ENCODE peak calls at places on chromosomes 2 and 18, in six cellular contexts. M is mammary epithelial cell, X is HepG2, B is hepatocyte, E is IMR-90, Z is Karpas-422. K is an unnamed sample. For H3K27me3, the result is how much of the 10 kb centered on the place peaks cover.

GRCh38 chr2:188443207-188443606 is 151.5 kb downstream of the GULP1 start:
- DNase-seq in Z (no peak), M (no peak), X (no peak), B (no peak), E (no peak), K (no peak)

GRCh38 chr2:240386321-240386720 is 49.1 kb upstream of the GPC1 start:
- DNase-seq in B (peak), M (no peak), Z (no peak), X (no peak), E (no peak), K (no peak)

GRCh38 chr2:211879323-211879722 is 659.3 kb downstream of the ERBB4 start:
- DNase-seq in X (no peak), E (peak), Z (no peak), M (no peak), B (no peak), K (peak)

GRCh38 chr2:8678731-8679566 is 2.9 kb upstream of the ID2 start:
- DNase-seq in Z (peak), M (peak), E (peak), X (peak), B (peak), K (peak)

GRCh38 chr2:233979748-233980147 is 62.6 kb downstream of the TRPM8 start:
- DNase-seq in E (peak), Z (no peak), B (no peak), X (no peak), M (no peak), K (no peak)

GRCh38 chr18:75113455-75113854 is 95.5 kb downstream of the PTGR3 start:
- DNase-seq in B (no peak), E (no peak), M (no peak), Z (no peak), X (no peak), K (no peak)

GRCh38 chr18:7846315-7846714 is 279.2 kb downstream of the PTPRM start:
- DNase-seq in Z (no peak), E (no peak), B (no peak), M (no peak), X (no peak), K (no peak)

GRCh38 chr2:112814278-112814677 is 22.3 kb downstream of the IL1B start:
- DNase-seq in M (peak), X (peak), E (peak), Z (no peak), B (no peak), K (peak)

GRCh38 chr18:50509012-50509411 is 50.9 kb upstream of the MAPK4 start:
- DNase-seq in Z (no peak), E (no peak), X (no peak), B (no peak), M (no peak), K (no peak)

GRCh38 chr2:33190393-33190937 is 243.7 kb downstream of the LTBP1 start:
- DNase-seq in Z (no peak), M (no peak), E (peak), B (no peak), X (no peak), K (no peak)

GRCh38 chr18:69326094-69326493 is 74.6 kb upstream of the DOK6 start:
- DNase-seq in Z (no peak), E (no peak), X (no peak), M (no peak), B (no peak), K (no peak)

GRCh38 chr2:121087117-121087516 is 197.9 kb downstream of the TFCP2L1 start:
- DNase-seq in B (no peak), M (no peak), Z (no peak), E (no peak), X (no peak), K (no peak)

GRCh38 chr2:152098798-152099654 is at the start of gene CACNB4:
- DNase-seq in E (no peak), M (no peak), B (peak), Z (no peak), X (no peak), K (peak)

GRCh38 chr18:23824704-23825103 is 135.5 kb downstream of the LAMA3 start:
- DNase-seq in Z (no peak), X (no peak), E (peak), B (peak), M (peak), K (no peak)

GRCh38 chr2:207290833-207291232 is 125.1 kb upstream of the KLF7 start:
- DNase-seq in E (no peak), B (no peak), M (no peak), X (no peak), Z (no peak), K (no peak)

GRCh38 chr2:234137400-234138014 is 87.0 kb downstream of the SPP2 start:
- DNase-seq in E (peak), M (peak), B (peak), Z (no peak), X (no peak), K (no peak)

GRCh38 chr2:185245806-185246205 is 492.8 kb upstream of the FSIP2 start:
- DNase-seq in B (no peak), E (no peak), X (no peak), Z (no peak), M (no peak), K (peak)

GRCh38 chr2:47070920-47071824 is 83.9 kb downstream of the STPG4 start:
- DNase-seq in B (no peak), X (peak), M (peak), Z (no peak), E (peak), K (no peak)

GRCh38 chr18:8052237-8052701 is 485.2 kb downstream of the PTPRM start:
- DNase-seq in B (no peak), Z (no peak), X (peak), M (peak), E (peak), K (peak)

GRCh38 chr2:3466482-3466863 is 52.9 kb downstream of the ADI1 start:
- DNase-seq in Z (no peak), E (no peak), M (no peak), B (no peak), X (no peak), K (no peak)

GRCh38 chr2:190572251-190572650 is 37.7 kb upstream of the NEMP2 start:
- DNase-seq in E (no peak), M (peak), Z (no peak), X (no peak), B (no peak), K (no peak)

GRCh38 chr2:233285921-233286320 is 21.7 kb upstream of the SAG start:
- DNase-seq in E (peak), Z (no peak), B (no peak), M (peak), X (no peak), K (no peak)

GRCh38 chr2:239455436-239456203 is 54.8 kb upstream of the HDAC4 start:
- DNase-seq in B (no peak), Z (no peak), M (no peak), X (no peak), E (no peak), K (no peak)

DNA sequence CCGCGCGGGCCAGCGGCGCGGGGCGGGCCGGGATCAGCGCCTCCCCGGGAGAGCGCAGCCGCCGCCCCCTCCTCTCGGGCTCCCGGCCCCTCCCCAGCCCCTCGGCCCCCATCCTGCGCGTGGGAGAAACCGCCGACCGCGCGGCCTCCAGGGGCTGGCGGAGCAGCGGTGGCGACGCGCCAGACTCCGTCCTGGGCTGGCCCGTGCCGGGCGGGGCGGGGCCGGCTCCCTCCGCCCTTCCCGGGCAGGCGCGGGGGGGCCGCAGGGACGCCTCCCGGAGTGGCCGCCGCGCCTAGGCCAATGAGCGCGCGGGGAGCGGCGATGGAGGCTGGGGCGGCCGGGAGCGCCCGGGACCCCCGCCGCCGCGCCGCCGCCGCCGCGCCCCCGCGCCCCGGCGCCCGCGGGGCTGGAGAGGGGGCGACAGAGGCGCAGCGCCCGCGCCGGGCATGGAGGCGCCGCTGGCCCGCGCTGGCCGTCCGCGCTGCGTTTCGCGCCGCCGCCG is 49.1 kb downstream of the KCNIP3 start:
- DNase-seq in B (peak), X (no peak), Z (no peak), M (peak), E (peak), K (no peak)
- H3K27me3 ChIP-seq in B (half or more), X (half or more), Z (under half), M (under half), E (under half), K (half or more)

GRCh38 chr2:221264318-221264717 is 307.8 kb downstream of the EPHA4 start:
- DNase-seq in B (no peak), E (no peak), M (no peak), Z (no peak), X (no peak), K (no peak)
- H2AFZ ChIP-seq in B (no peak), E (no peak), M (no peak), Z (no peak), X (no peak), K (no peak)

DNA sequence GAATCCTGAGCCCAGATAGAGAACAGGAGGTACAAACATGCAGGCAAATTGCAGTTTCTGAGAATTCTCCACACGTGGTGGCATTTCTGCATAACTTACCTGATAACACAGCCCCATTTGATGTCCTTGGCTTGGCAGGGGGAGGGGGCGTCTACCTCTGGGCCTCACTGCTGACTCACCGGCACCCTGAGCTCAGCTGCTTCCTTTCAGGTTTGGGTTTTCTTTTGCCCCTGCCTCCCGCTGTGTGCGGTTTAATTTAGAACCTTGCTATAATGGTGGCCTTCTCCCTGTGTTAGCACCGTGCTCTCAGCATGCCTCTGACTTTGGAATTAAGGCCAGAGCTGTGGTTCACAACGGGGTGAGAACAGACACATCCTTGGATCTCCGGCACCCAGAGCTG is 4.4 kb downstream of the CTIF start:
- DNase-seq in X (peak), B (peak), Z (no peak), M (peak), E (no peak), K (peak)
- H3K4me3 ChIP-seq in X (no peak), B (no peak), Z (no peak), M (no peak), E (no peak), K (peak)

GRCh38 chr2:95348609-95349567 is 51.7 kb downstream of the KCNIP3 start:
- DNase-seq in Z (no peak), X (no peak), E (peak), M (no peak), B (peak), K (no peak)
- H3K27me3 ChIP-seq in Z (under half), X (half or more), E (under half), M (under half), B (under half), K (under half)

DNA sequence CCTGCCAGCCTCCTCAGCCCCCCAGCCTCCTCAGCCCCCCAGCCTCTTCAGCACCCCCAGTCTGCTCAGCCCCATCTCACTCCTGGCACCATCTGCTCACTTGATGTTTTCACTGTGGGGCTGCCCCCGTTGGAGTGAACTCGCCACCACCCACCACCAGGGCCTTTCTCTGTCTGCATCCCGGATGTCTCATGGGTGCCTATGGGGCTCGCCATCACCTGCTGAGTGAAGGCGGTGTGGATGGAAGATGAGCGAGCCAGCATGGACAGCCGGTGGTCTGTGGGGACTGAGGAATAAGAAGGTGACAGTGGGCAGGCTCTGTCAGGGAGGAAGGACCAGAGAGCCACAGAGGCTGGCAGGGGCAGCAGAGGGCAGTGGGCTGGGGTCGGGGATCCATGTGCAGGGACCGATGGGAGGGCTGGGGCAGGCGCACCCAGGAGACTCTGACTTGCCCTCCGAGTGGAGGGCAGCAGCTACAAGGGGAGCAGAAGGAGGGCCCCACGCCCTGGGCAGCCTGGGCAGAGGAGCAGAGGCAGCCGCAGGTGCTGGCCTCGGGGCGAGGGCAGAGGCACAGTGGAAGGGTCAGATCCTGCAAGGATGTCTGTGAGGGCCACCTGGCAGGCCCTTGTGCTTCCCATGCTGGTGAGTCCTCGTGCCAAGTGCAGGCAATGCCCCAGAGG is 74.7 kb upstream of the ODC1 start:
- DNase-seq in E (no peak), Z (no peak), M (no peak), X (no peak), B (no peak), K (no peak)
- H2AFZ ChIP-seq in E (no peak), Z (no peak), M (no peak), X (no peak), B (no peak), K (no peak)